ENCODE peak calls at places on chromosomes 5 and 9, in five cellular contexts. J is stomach, Q is dorsolateral prefrontal cortex, B is foreskin fibroblast, N is gastrocnemius medialis. F is an unnamed sample.

GRCh38 chr9:34233691-34234090 is 54.8 kb downstream of the UBAP1 start:
- DNase-seq in J (no peak), Q (no peak), B (peak; percentile 58), N (no peak), F (no peak)

GRCh38 chr5:6700074-6700685 is 13.1 kb upstream of the TENT4A start:
- DNase-seq in J (no peak), Q (no peak), B (no peak), N (no peak), F (no peak)

GRCh38 chr5:112717506-112718082 is 20.1 kb upstream of the APC start:
- DNase-seq in J (no peak), Q (no peak), B (no peak), N (no peak), F (no peak)

GRCh38 chr5:34740306-34740891 is 84.3 kb downstream of the RAI14 start:
- DNase-seq in J (no peak), Q (no peak), B (no peak), N (no peak), F (no peak)

GRCh38 chr5:65873181-65873580 is 53.2 kb upstream of the ERBIN start:
- DNase-seq in J (no peak), Q (no peak), B (peak; percentile 64), N (no peak), F (no peak)

GRCh38 chr5:153641183-153641688 is 150.8 kb downstream of the GRIA1 start:
- DNase-seq in J (no peak), Q (no peak), B (no peak), N (no peak), F (no peak)

GRCh38 chr9:37104183-37104889 is 16.0 kb upstream of the ZCCHC7 start:
- DNase-seq in J (no peak), Q (no peak), B (peak; percentile 94), N (no peak), F (no peak)

GRCh38 chr5:2738700-2739359 is 12.6 kb downstream of the IRX2 start:
- DNase-seq in J (no peak), Q (no peak), B (no peak), N (no peak), F (no peak)

DNA sequence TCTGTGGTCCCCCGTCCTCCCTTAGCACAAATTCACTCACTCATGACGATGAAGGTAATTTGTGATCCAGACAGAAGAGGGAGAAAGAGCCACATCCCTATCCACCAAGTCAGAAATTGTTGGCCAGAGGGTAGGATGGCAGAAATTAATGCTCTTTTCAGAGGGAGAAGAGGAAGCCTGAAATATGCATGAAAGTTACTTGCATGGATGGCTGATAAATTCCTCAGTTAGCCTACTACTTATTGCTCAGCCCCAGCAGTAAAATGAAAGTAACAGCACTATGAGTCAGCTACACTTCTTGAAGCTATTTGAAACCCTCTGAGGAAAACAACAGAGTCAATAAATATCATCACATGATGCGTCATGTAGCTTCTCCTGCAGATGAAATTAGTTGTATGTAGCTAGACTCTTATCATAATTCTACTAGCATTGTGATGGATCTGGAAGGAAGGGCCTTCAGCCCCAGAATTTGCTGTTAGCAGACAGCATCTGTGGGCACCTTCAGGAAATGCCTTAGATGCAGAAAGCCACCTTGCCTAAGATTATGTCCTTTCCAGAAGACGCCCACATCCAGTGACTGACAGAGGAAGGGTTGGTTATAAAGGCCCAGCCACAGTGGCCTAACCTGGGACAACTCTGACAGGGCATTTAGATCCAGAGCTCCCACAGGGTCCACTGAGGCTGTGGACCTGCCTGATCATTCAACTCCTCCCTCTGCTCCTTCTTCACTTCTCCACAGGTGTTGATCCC is 81.2 kb upstream of the CCDC112 start:
- DNase-seq in J (no peak), Q (no peak), B (peak; percentile 89), N (no peak), F (no peak)
- TF ChIP-seq CTCF in J (no peak), Q (peak; percentile 17), B (peak; percentile 34), N (peak; percentile 26), F (no peak)

GRCh38 chr5:39273314-39273954 is 54.1 kb upstream of the FYB1 start:
- DNase-seq in J (no peak), Q (no peak), B (no peak), N (no peak), F (no peak)
- H3K4me3 ChIP-seq in J (no peak overlapping the region), Q (no peak overlapping the region), B (no peak overlapping the region), N (no peak overlapping the region), F (no peak overlapping the region)

GRCh38 chr5:13250450-13251291 is 693.8 kb downstream of the DNAH5 start:
- DNase-seq in J (no peak), Q (no peak), B (no peak), N (no peak), F (no peak)
- TF ChIP-seq CTCF in J (no peak), Q (peak; percentile 46), B (peak; percentile 28), N (no peak), F (peak; percentile 65)

DNA sequence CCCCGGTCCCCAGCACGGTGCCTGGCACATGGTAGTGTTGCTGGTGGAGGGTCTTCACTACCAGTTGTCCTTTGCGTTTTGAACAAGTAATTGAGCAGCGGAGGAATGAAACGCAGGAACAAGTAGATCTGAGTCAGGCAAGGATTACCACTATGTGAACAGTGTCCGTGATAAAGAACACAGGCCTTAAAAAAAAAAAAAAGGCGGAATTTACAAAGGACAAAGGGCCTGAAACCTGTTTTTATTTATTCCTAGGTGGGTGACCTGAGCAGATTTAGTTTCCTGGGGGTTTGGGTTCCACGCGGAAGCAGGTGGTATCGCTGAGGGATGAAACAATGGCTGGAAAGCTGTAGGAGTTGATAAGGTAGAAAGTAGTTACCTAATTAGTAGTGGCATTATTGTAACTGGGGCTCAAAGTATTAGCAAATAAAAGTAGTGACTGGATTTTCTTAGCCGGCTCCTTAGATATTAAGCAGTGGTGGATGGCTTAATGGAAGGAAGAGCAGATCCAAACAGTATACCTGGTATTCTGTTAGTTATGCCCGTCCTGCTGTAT is 1.1 kb downstream of the RUSC2 start:
- DNase-seq in J (no peak), Q (no peak), B (peak; percentile 59), N (no peak), F (no peak)
- H3K4me3 ChIP-seq in J (peak overlapping the region; percentile 70), Q (peak overlapping the region; percentile 92), B (peak overlapping the region; percentile 76), N (peak overlapping the region; percentile 89), F (no peak overlapping the region)